ENCODE peak calls at places on chromosome X, in eight cellular contexts. C, I, G, H, Z, P, D and W are unnamed samples.

GRCh38 chrX:1316527-1316926 is 20.1 kb upstream of the IL3RA start:
- DNase-seq in H (peak), Z (peak), D (no peak), G (no peak), I (no peak), P (no peak), C (no peak), W (no peak)

GRCh38 chrX:48665991-48666390 is 17.6 kb upstream of the WAS start:
- DNase-seq in C (peak), D (no peak), G (no peak), P (no peak), Z (no peak), H (no peak), I (no peak), W (no peak)

GRCh38 chrX:27599928-27600327 is 9.8 kb downstream of the DCAF8L2 start:
- DNase-seq in Z (no peak), C (peak), H (no peak), P (no peak), I (no peak), D (no peak), G (no peak), W (no peak)

GRCh38 chrX:119266364-119266995 is 30.4 kb downstream of the PGRMC1 start:
- DNase-seq in H (no peak), G (peak), C (peak), Z (peak), I (peak), D (no peak), P (no peak), W (peak)

GRCh38 chrX:18542897-18543296 is 117.5 kb downstream of the CDKL5 start:
- DNase-seq in P (no peak), Z (no peak), I (no peak), G (no peak), D (no peak), C (no peak), H (no peak), W (no peak)

GRCh38 chrX:134244043-134244442 is 7.1 kb downstream of the CCDC160 start:
- DNase-seq in P (no peak), Z (no peak), C (peak), G (no peak), I (no peak), D (no peak), H (no peak), W (no peak)

GRCh38 chrX:139933904-139934303 is 1.1 kb upstream of the ATP11C start:
- DNase-seq in H (no peak), Z (no peak), D (no peak), C (no peak), I (no peak), P (no peak), G (no peak), W (no peak)

GRCh38 chrX:53003111-53003510 is 44.8 kb upstream of the FAM156A start:
- DNase-seq in G (no peak), I (no peak), P (no peak), H (no peak), Z (no peak), D (no peak), C (no peak), W (no peak)

GRCh38 chrX:18895157-18895952 is 88.6 kb downstream of the PHKA2 start:
- DNase-seq in H (no peak), P (no peak), G (no peak), I (no peak), C (no peak), Z (no peak), D (peak), W (no peak)

GRCh38 chrX:24988314-24988713 is 27.5 kb downstream of the ARX start:
- DNase-seq in H (no peak), G (no peak), I (no peak), P (no peak), D (no peak), Z (no peak), C (no peak), W (peak)

GRCh38 chrX:101550825-101551767 is 749 bp downstream of the ARMCX1 start:
- DNase-seq in D (peak), I (no peak), G (no peak), C (no peak), H (peak), Z (peak), P (peak), W (no peak)

GRCh38 chrX:15471016-15471415 is 22.1 kb downstream of the PIR start:
- DNase-seq in H (peak), Z (peak), I (peak), P (peak), C (peak), G (peak), D (peak), W (peak)

GRCh38 chrX:69618803-69619202 is 2.9 kb downstream of the EDA start:
- DNase-seq in P (no peak), D (no peak), H (no peak), C (peak), I (no peak), G (peak), Z (peak), W (no peak)

GRCh38 chrX:111854778-111855490 is 21.0 kb upstream of the TRPC5OS start:
- DNase-seq in C (no peak), H (no peak), Z (no peak), I (no peak), P (no peak), G (peak), D (peak), W (no peak)

GRCh38 chrX:134236690-134237362 is at the start of gene CCDC160:
- DNase-seq in I (no peak), H (no peak), P (no peak), G (peak), D (peak), Z (peak), C (peak), W (no peak)

GRCh38 chrX:15336023-15336413 is 695 bp upstream of the PIGA start:
- DNase-seq in P (peak), C (peak), D (no peak), I (no peak), G (no peak), H (no peak), Z (peak), W (no peak)

GRCh38 chrX:135893294-135893817 is at the start of the genes CT45A10 and SAGE1:
- DNase-seq in C (no peak), Z (no peak), I (no peak), G (peak), D (peak), H (no peak), P (no peak), W (no peak)

GRCh38 chrX:153934473-153935325 is at the start of gene NAA10:
- DNase-seq in H (no peak), C (peak), Z (peak), G (peak), D (peak), P (peak), I (peak), W (peak)

GRCh38 chrX:66553973-66554372 is 84.9 kb downstream of the EDA2R start:
- DNase-seq in G (no peak), D (no peak), C (no peak), I (no peak), H (no peak), P (no peak), Z (no peak), W (no peak)

GRCh38 chrX:141945415-141945814 is 41.7 kb downstream of the MAGEC1 start:
- DNase-seq in H (no peak), Z (no peak), I (no peak), C (peak), G (no peak), P (no peak), D (no peak), W (no peak)

GRCh38 chrX:6210230-6210629 is 18.4 kb downstream of the NLGN4X start:
- DNase-seq in C (no peak), G (no peak), P (no peak), H (no peak), I (no peak), Z (no peak), D (no peak), W (no peak)

GRCh38 chrX:17022205-17022604 is 75.7 kb downstream of the REPS2 start:
- DNase-seq in I (no peak), H (no peak), P (no peak), G (no peak), Z (no peak), D (no peak), C (no peak), W (no peak)

GRCh38 chrX:17655232-17656034 is 81.9 kb upstream of the SCML1 start:
- DNase-seq in H (no peak), P (no peak), I (no peak), D (peak), G (no peak), Z (no peak), C (no peak), W (no peak)